ENCODE peak calls at places on chromosomes 12 and 14, in four cellular contexts. Z, V, D and X are unnamed samples.

GRCh38 chr12:47711448-47711847 is 5.6 kb upstream of the RPAP3 start:
- DNase-seq in Z (no peak), V (no peak), D (no peak), X (no peak)

GRCh38 chr12:99810718-99811593 is 163.4 kb downstream of the GARIN6 start:
- DNase-seq in Z (no peak), V (no peak), D (no peak), X (peak)

GRCh38 chr14:44528180-44528579 is 21.1 kb upstream of the FSCB start:
- DNase-seq in Z (no peak), V (no peak), D (no peak), X (no peak)

GRCh38 chr14:103727313-103728000 is 11.8 kb downstream of the ZFYVE21 start:
- DNase-seq in Z (peak), V (peak), D (no peak), X (peak)

GRCh38 chr12:41442905-41443304 is 254.8 kb downstream of the PDZRN4 start:
- DNase-seq in Z (no peak), V (no peak), D (no peak), X (no peak)

GRCh38 chr12:15996254-15996653 is 85.1 kb downstream of the DERA start:
- DNase-seq in Z (no peak), V (no peak), D (no peak), X (peak)

GRCh38 chr14:105315941-105316562 is 1.5 kb downstream of the PACS2 start:
- DNase-seq in Z (no peak), V (no peak), D (no peak), X (no peak)

GRCh38 chr12:109358154-109358869 is 10.6 kb downstream of the MYO1H start:
- DNase-seq in Z (no peak), V (no peak), D (no peak), X (no peak)

GRCh38 chr12:47409310-47409709 is 296.5 kb downstream of the RPAP3 start:
- DNase-seq in Z (no peak), V (no peak), D (no peak), X (no peak)

GRCh38 chr14:89743828-89744227 is 210.7 kb downstream of the EFCAB11 start:
- DNase-seq in Z (no peak), V (no peak), D (no peak), X (no peak)

GRCh38 chr12:101459642-101460346 is 15.3 kb upstream of the SPIC start:
- DNase-seq in Z (no peak), V (peak), D (no peak), X (peak)

GRCh38 chr14:22552827-22553076 is 36.3 kb downstream of the DAD1 start:
- DNase-seq in Z (no peak), V (no peak), D (no peak), X (no peak)

GRCh38 chr14:78633747-78634146 is 463.6 kb downstream of the NRXN3 start:
- DNase-seq in Z (no peak), V (peak), D (no peak), X (no peak)

GRCh38 chr14:57816568-57817284 is 49.2 kb downstream of the SLC35F4 start:
- DNase-seq in Z (no peak), V (no peak), D (no peak), X (no peak)

GRCh38 chr14:79825046-79825521 is 386.2 kb downstream of the DIO2 start:
- DNase-seq in Z (no peak), V (no peak), D (no peak), X (peak)

GRCh38 chr14:36315159-36315853 is 5.1 kb downstream of the MBIP start:
- DNase-seq in Z (no peak), V (no peak), D (no peak), X (no peak)

GRCh38 chr12:69061574-69061973 is 128.6 kb upstream of the CPM start:
- DNase-seq in Z (no peak), V (no peak), D (no peak), X (no peak)

GRCh38 chr12:10584415-10584814 is 29.0 kb downstream of the MAGOHB start:
- DNase-seq in Z (no peak), V (no peak), D (no peak), X (no peak)

GRCh38 chr12:89286506-89286905 is 65.8 kb downstream of the DUSP6 start:
- DNase-seq in Z (no peak), V (no peak), D (no peak), X (no peak)

GRCh38 chr12:78085562-78086182 is 255.0 kb downstream of the NAV3 start:
- DNase-seq in Z (no peak), V (no peak), D (peak), X (no peak)

GRCh38 chr14:23469906-23470403 is 452 bp downstream of the NGDN start:
- DNase-seq in Z (no peak), V (no peak), D (no peak), X (no peak)

GRCh38 chr14:99552021-99552553 is 51.9 kb downstream of the CCDC85C start:
- DNase-seq in Z (no peak), V (no peak), D (no peak), X (no peak)

GRCh38 chr14:101559250-101559623 is 2.1 kb upstream of the DIO3 start:
- DNase-seq in Z (no peak), V (no peak), D (no peak), X (no peak)

GRCh38 chr12:124496584-124496983 is 70.8 kb downstream of the NCOR2 start:
- DNase-seq in Z (no peak), V (no peak), D (no peak), X (no peak)

GRCh38 chr14:78782551-78782950 is 612.4 kb downstream of the NRXN3 start:
- DNase-seq in Z (no peak), V (no peak), D (no peak), X (no peak)

GRCh38 chr12:131736807-131737484 is 26.1 kb downstream of the SFSWAP start:
- DNase-seq in Z (peak), V (no peak), D (peak), X (no peak)

GRCh38 chr12:20549115-20549719 is 145.9 kb upstream of the SLCO1C1 start:
- DNase-seq in Z (no peak), V (no peak), D (no peak), X (no peak)

GRCh38 chr12:82904219-82904795 is 217.6 kb downstream of the TMTC2 start:
- DNase-seq in Z (no peak), V (no peak), D (no peak), X (no peak)

GRCh38 chr12:92890601-92891106 is 38.4 kb downstream of the EEA1 start:
- DNase-seq in Z (no peak), V (no peak), D (no peak), X (no peak)

GRCh38 chr12:70711831-70712230 is 74.6 kb upstream of the PTPRB start:
- DNase-seq in Z (no peak), V (no peak), D (no peak), X (peak)

GRCh38 chr12:227286-227915 is 13.4 kb upstream of the SLC6A12 start:
- DNase-seq in Z (no peak), V (no peak), D (no peak), X (no peak)

GRCh38 chr12:121804417-121805111 is 755 bp downstream of the SETD1B start:
- DNase-seq in Z (peak), V (no peak), D (no peak), X (no peak)

GRCh38 chr14:74528406-74528805 is 34.8 kb downstream of the ISCA2 start:
- DNase-seq in Z (no peak), V (no peak), D (no peak), X (no peak)

GRCh38 chr14:74525361-74525851 is 31.8 kb downstream of the ISCA2 start:
- DNase-seq in Z (no peak), V (no peak), D (no peak), X (no peak)

GRCh38 chr14:74528886-74529285 is 35.3 kb downstream of the ISCA2 start:
- DNase-seq in Z (no peak), V (no peak), D (no peak), X (no peak)

GRCh38 chr14:74527736-74528280 is 34.2 kb downstream of the ISCA2 start:
- DNase-seq in Z (no peak), V (no peak), D (no peak), X (no peak)

DNA sequence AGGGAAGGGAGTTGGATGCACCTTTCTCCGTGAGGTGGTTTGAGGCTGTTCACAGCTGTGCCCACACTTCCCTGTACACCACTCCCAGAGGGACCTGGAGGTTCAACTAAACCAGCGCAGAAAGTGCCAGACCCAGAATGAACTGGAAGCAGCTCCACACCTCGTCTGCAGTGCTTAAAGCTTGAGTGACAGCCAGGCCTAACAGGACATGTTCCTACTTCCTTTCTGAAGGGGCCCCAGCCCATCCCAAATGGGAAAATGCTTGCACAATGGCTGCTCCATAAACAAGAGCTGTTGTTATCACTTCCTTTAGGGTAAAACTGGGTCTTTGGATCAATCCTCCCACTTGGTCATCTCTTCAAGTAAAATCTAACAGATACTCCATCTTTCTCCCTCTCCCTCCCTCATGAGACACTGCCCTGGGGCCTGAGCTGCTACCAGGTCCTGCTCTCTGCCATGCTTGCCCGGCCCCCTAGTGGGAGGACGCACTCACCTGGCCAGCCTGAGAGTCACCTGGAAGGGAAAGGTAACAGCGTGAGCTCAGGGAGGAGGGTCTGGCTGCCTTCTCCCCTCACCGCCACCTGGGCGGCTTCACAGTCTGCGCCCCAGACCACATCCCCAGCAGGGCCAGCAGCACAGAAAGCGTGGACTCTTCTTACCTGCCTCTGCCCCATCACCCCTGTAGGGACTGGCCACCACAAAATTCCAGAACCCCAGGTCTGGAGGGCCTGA is 33.5 kb downstream of the ISCA2 start:
- DNase-seq in Z (no peak), V (no peak), D (no peak), X (no peak)
- TF ChIP-seq CTCF in Z (no peak), V (no peak), D (no peak), X (no peak)

GRCh38 chr12:112126916-112127315 is 1.6 kb downstream of the TRAFD1 start:
- DNase-seq in Z (no peak), V (no peak), D (no peak), X (no peak)
- H3K4me3 ChIP-seq in Z (no peak), V (no peak), D (peak), X (no peak)

GRCh38 chr14:87899228-87899627 is 93.8 kb downstream of the GALC start:
- DNase-seq in Z (no peak), V (no peak), D (no peak), X (peak)
- TF ChIP-seq CTCF in Z (no peak), V (no peak), D (no peak), X (no peak)

GRCh38 chr12:51847830-51848727 is at the start of gene FIGNL2:
- DNase-seq in Z (no peak), V (no peak), D (no peak), X (no peak)
- H3K4me3 ChIP-seq in Z (peak), V (peak), D (peak), X (no peak)

DNA sequence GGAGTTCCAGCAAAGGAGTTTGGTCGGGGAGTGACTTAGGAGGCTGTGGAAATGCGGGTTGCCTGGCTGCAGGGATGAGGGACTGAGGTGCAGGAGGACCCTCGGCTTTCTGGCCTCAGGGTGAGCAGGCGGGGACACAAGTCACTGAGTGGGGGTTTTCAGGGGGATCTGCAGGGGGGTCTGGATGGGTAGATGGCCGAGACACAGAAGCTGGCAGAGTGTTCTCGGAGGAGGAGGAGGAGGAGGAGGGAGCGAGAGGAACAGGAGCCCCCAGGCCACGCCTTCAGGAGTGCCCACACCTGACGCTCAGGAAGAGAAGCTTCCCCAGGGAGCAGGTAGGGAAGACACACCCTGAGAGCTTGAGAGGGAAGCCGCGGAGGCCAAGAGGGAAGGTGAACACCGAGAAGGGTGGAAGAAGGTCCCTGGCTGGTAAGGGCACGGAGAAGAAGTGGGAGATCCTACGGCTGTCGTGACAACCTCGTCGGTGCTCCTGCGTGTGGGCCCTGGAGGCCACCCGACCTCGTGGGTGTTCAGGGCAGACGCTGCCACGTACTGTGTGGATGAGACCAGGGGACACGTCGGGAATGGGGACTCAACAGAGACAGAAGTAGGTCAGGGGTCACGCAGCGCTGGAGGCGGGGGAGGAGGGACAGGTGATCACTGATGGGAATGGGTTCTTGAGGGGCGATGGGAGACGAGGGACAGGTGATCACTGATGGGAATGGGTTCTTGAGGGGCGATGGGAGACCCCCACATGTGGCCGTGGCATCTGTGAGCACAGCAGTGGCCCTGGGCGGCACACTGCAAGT is 109.4 kb downstream of the PIWIL1 start:
- DNase-seq in Z (no peak), V (no peak), D (no peak), X (no peak)
- TF ChIP-seq CTCF in Z (no peak), V (no peak), D (no peak), X (no peak)

DNA sequence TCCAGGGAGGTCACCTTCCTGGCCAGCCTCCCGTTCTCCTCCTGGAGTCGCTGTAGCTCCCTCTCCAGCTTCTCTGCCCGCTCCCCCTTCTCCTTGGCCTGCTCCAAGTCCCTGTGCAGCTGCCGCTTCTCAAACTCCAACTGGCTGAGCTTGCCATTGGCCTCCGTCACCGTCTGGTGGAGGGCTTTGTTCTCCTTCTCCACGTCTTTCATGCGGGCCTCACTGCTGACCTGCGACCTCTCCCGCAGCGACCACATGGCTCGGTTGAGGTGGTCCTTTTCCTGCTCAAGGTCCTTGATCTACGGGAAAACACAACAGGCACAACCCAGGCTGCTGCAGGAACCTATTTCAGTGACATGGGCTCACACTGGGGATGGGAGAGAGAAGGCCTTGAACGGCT is 69.3 kb upstream of the GPR68 start:
- DNase-seq in Z (no peak), V (no peak), D (no peak), X (no peak)
- H3K4me3 ChIP-seq in Z (no peak), V (no peak), D (no peak), X (no peak)

GRCh38 chr14:49970474-49971147 is 77.7 kb downstream of the ARF6 start:
- DNase-seq in Z (no peak), V (no peak), D (no peak), X (no peak)

GRCh38 chr14:49972840-49973239 is 80.0 kb downstream of the ARF6 start:
- DNase-seq in Z (peak), V (peak), D (peak), X (no peak)

GRCh38 chr14:49972199-49972671 is 79.4 kb downstream of the ARF6 start:
- DNase-seq in Z (no peak), V (peak), D (no peak), X (peak)

GRCh38 chr14:49969961-49970360 is 77.1 kb downstream of the ARF6 start:
- DNase-seq in Z (no peak), V (no peak), D (no peak), X (no peak)

DNA sequence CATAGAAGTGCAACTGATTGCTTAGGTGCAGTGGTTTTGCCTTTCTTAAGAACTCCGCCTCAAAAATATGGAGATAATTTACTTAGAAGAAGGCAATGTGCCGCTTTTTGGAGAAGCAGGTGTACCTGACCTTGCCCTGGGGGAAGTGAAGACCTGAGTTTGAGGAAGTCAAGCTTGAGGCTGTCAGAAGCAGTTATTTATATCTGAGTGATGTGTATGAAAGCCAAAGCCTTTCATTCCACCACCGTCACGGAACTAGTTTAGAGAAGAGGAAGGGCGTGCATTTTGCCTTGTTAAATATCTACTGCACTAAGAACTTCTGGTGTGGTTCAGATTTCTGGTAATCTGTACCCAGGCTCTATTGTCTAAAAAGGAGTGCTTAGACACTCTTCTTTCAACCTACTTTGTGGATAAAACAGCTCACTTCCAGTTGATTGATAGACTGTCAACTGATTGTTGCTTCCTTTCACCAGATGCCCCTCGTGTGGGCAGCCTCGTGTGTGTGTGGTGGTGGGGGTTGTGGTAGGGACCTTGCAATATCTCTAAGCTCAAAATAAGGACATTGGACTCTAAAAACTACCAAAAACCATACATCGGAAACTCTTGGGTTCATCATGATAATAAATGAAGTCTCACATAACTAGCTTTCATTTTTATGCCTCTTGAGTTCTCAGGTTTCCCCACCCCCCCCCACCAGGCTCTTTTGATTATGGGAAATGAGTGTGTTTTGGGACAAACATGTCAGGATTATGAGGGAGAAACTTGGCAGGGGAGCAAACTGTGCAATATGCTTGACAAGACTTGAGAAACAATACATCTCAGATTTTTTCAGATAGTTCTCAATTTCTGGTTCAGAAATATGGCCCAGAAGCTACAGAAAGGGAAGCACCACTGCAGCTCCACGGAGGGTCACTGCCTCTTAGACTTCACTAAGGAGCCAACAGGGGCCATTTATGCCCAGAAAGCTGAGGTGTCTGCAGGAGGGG is 78.6 kb downstream of the ARF6 start:
- DNase-seq in Z (no peak), V (no peak), D (no peak), X (no peak)
- TF ChIP-seq CTCF in Z (no peak), V (no peak), D (no peak), X (no peak)

DNA sequence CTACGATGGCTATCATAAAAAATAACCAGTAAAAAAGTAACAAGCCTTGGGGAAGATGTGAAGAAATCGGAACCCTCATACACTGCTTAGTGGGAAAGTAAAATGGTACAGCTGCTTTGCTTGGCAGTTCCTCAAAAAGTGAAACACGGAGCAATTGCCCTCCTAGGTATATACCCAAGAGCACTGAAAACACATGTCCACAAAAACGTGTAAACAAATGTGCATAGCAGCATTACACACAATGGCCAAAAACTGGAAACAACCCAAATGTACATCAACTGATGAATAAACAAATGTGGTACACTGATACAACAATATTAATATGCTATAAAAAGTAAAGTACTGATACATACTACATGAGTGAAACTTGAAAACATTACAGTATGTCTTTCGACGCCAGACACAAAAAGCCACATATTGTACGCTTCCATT is 1.2 kb downstream of the SLC41A2 start:
- DNase-seq in Z (no peak), V (no peak), D (no peak), X (peak)
- H3K4me3 ChIP-seq in Z (no peak), V (no peak), D (peak), X (no peak)